ENCODE peak calls at places on chromosomes 3 and 15, in eight cellular contexts. One of them, this sample, is unnamed. For H3K4me1, the result is how much of the 10 kb centered on the place peaks cover.

GRCh38 chr15:80580107-80580506 is 115.0 kb upstream of the ABHD17C start:
- DNase-seq in neural progenitor cell: no peak
- DNase-seq in hepatocyte: no peak
- DNase-seq in esophagus squamous epithelium: no peak
- DNase-seq in PC-9: peak
- DNase-seq in IMR-90: peak
- DNase-seq in lung: no peak
- DNase-seq in H1: no peak
- DNase-seq in this sample: no peak

GRCh38 chr15:63504979-63505841 is 817 bp downstream of the USP3 start:
- DNase-seq in neural progenitor cell: peak
- DNase-seq in hepatocyte: peak
- DNase-seq in esophagus squamous epithelium: no peak
- DNase-seq in PC-9: peak
- DNase-seq in IMR-90: peak
- DNase-seq in lung: peak
- DNase-seq in H1: peak
- DNase-seq in this sample: peak

GRCh38 chr3:61574854-61575253 is 13.5 kb downstream of the PTPRG start:
- DNase-seq in neural progenitor cell: no peak
- DNase-seq in hepatocyte: no peak
- DNase-seq in esophagus squamous epithelium: no peak
- DNase-seq in PC-9: no peak
- DNase-seq in IMR-90: peak
- DNase-seq in lung: no peak
- DNase-seq in H1: peak
- DNase-seq in this sample: no peak

GRCh38 chr15:94602771-94603474 is 371.6 kb downstream of the MCTP2 start:
- DNase-seq in neural progenitor cell: no peak
- DNase-seq in hepatocyte: no peak
- DNase-seq in esophagus squamous epithelium: no peak
- DNase-seq in PC-9: no peak
- DNase-seq in IMR-90: no peak
- DNase-seq in lung: no peak
- DNase-seq in H1: no peak
- DNase-seq in this sample: no peak

GRCh38 chr3:102163039-102163817 is 271.6 kb upstream of the ZPLD1 start:
- DNase-seq in neural progenitor cell: no peak
- DNase-seq in hepatocyte: peak
- DNase-seq in esophagus squamous epithelium: no peak
- DNase-seq in PC-9: peak
- DNase-seq in IMR-90: peak
- DNase-seq in lung: no peak
- DNase-seq in H1: no peak
- DNase-seq in this sample: peak

GRCh38 chr3:14651440-14652251 is at the start of gene CCDC174:
- DNase-seq in neural progenitor cell: peak
- DNase-seq in hepatocyte: peak
- DNase-seq in esophagus squamous epithelium: peak
- DNase-seq in PC-9: peak
- DNase-seq in IMR-90: peak
- DNase-seq in lung: peak
- DNase-seq in H1: peak
- DNase-seq in this sample: peak

GRCh38 chr3:100269410-100270217 is 8.8 kb downstream of the TBC1D23 start:
- DNase-seq in neural progenitor cell: no peak
- DNase-seq in hepatocyte: no peak
- DNase-seq in esophagus squamous epithelium: no peak
- DNase-seq in PC-9: peak
- DNase-seq in IMR-90: peak
- DNase-seq in lung: no peak
- DNase-seq in H1: no peak
- DNase-seq in this sample: no peak

GRCh38 chr3:48187579-48188265 is 495 bp downstream of the CDC25A start:
- DNase-seq in neural progenitor cell: no peak
- DNase-seq in hepatocyte: peak
- DNase-seq in esophagus squamous epithelium: peak
- DNase-seq in PC-9: no peak
- DNase-seq in IMR-90: no peak
- DNase-seq in lung: no peak
- DNase-seq in H1: peak
- DNase-seq in this sample: peak

GRCh38 chr15:39454189-39454986 is 126.5 kb upstream of the THBS1 start:
- DNase-seq in neural progenitor cell: no peak
- DNase-seq in hepatocyte: no peak
- DNase-seq in esophagus squamous epithelium: no peak
- DNase-seq in PC-9: no peak
- DNase-seq in IMR-90: peak
- DNase-seq in lung: no peak
- DNase-seq in H1: no peak
- DNase-seq in this sample: no peak

GRCh38 chr3:62248831-62249776 is 124.2 kb downstream of the FEZF2 start:
- DNase-seq in neural progenitor cell: no peak
- DNase-seq in hepatocyte: no peak
- DNase-seq in esophagus squamous epithelium: no peak
- DNase-seq in PC-9: no peak
- DNase-seq in IMR-90: peak
- DNase-seq in lung: peak
- DNase-seq in H1: no peak
- DNase-seq in this sample: peak

GRCh38 chr3:5245927-5246326 is 58.4 kb downstream of the EDEM1 start:
- DNase-seq in neural progenitor cell: no peak
- DNase-seq in hepatocyte: no peak
- DNase-seq in esophagus squamous epithelium: no peak
- DNase-seq in PC-9: no peak
- DNase-seq in IMR-90: no peak
- DNase-seq in lung: no peak
- DNase-seq in H1: no peak
- DNase-seq in this sample: no peak

GRCh38 chr3:13645791-13646637 is 97.1 kb downstream of the FBLN2 start:
- DNase-seq in neural progenitor cell: no peak
- DNase-seq in hepatocyte: no peak
- DNase-seq in esophagus squamous epithelium: no peak
- DNase-seq in PC-9: no peak
- DNase-seq in IMR-90: no peak
- DNase-seq in lung: no peak
- DNase-seq in H1: no peak
- DNase-seq in this sample: no peak

GRCh38 chr3:32002536-32003368 is 21.2 kb downstream of the ZNF860 start:
- DNase-seq in neural progenitor cell: no peak
- DNase-seq in hepatocyte: no peak
- DNase-seq in esophagus squamous epithelium: no peak
- DNase-seq in PC-9: no peak
- DNase-seq in IMR-90: no peak
- DNase-seq in lung: no peak
- DNase-seq in H1: no peak
- DNase-seq in this sample: peak

GRCh38 chr3:184506579-184506978 is 55.0 kb upstream of the EPHB3 start:
- DNase-seq in neural progenitor cell: no peak
- DNase-seq in hepatocyte: no peak
- DNase-seq in esophagus squamous epithelium: no peak
- DNase-seq in PC-9: no peak
- DNase-seq in IMR-90: peak
- DNase-seq in lung: no peak
- DNase-seq in H1: no peak
- DNase-seq in this sample: no peak

GRCh38 chr3:127589600-127590281 is 792 bp downstream of the TPRA1 start:
- DNase-seq in neural progenitor cell: peak
- DNase-seq in hepatocyte: peak
- DNase-seq in esophagus squamous epithelium: no peak
- DNase-seq in PC-9: no peak
- DNase-seq in IMR-90: no peak
- DNase-seq in lung: no peak
- DNase-seq in H1: peak
- DNase-seq in this sample: no peak

GRCh38 chr3:107367353-107367752 is 9.9 kb upstream of the CCDC54 start:
- DNase-seq in neural progenitor cell: no peak
- DNase-seq in hepatocyte: no peak
- DNase-seq in esophagus squamous epithelium: no peak
- DNase-seq in PC-9: peak
- DNase-seq in IMR-90: peak
- DNase-seq in lung: no peak
- DNase-seq in H1: no peak
- DNase-seq in this sample: no peak

GRCh38 chr15:92636401-92636949 is 19.1 kb downstream of the FAM174B start:
- DNase-seq in neural progenitor cell: no peak
- DNase-seq in hepatocyte: no peak
- DNase-seq in esophagus squamous epithelium: no peak
- DNase-seq in PC-9: no peak
- DNase-seq in IMR-90: no peak
- DNase-seq in lung: no peak
- DNase-seq in H1: no peak
- DNase-seq in this sample: no peak

GRCh38 chr3:65245133-65246076 is 557.6 kb upstream of the ADAMTS9 start:
- DNase-seq in neural progenitor cell: no peak
- DNase-seq in hepatocyte: no peak
- DNase-seq in esophagus squamous epithelium: no peak
- DNase-seq in PC-9: no peak
- DNase-seq in IMR-90: peak
- DNase-seq in lung: no peak
- DNase-seq in H1: no peak
- DNase-seq in this sample: no peak
- TF ChIP-seq CTCF in neural progenitor cell: peak
- TF ChIP-seq CTCF in hepatocyte: peak
- TF ChIP-seq CTCF in esophagus squamous epithelium: peak
- TF ChIP-seq CTCF in PC-9: peak
- TF ChIP-seq CTCF in IMR-90: peak
- TF ChIP-seq CTCF in lung: no peak
- TF ChIP-seq CTCF in H1: no peak
- TF ChIP-seq CTCF in this sample: no peak

GRCh38 chr3:64900220-64900619 is 212.4 kb upstream of the ADAMTS9 start:
- DNase-seq in neural progenitor cell: no peak
- DNase-seq in hepatocyte: no peak
- DNase-seq in esophagus squamous epithelium: no peak
- DNase-seq in PC-9: no peak
- DNase-seq in IMR-90: no peak
- DNase-seq in lung: no peak
- DNase-seq in H1: no peak
- DNase-seq in this sample: no peak

GRCh38 chr3:64900916-64901903 is 213.4 kb upstream of the ADAMTS9 start:
- DNase-seq in neural progenitor cell: no peak
- DNase-seq in hepatocyte: no peak
- DNase-seq in esophagus squamous epithelium: no peak
- DNase-seq in PC-9: no peak
- DNase-seq in IMR-90: peak
- DNase-seq in lung: no peak
- DNase-seq in H1: no peak
- DNase-seq in this sample: no peak

GRCh38 chr3:64902117-64902516 is 214.3 kb upstream of the ADAMTS9 start:
- DNase-seq in neural progenitor cell: no peak
- DNase-seq in hepatocyte: no peak
- DNase-seq in esophagus squamous epithelium: no peak
- DNase-seq in PC-9: no peak
- DNase-seq in IMR-90: no peak
- DNase-seq in lung: no peak
- DNase-seq in H1: no peak
- DNase-seq in this sample: no peak

GRCh38 chr3:64896173-64896925 is 208.5 kb upstream of the ADAMTS9 start:
- DNase-seq in neural progenitor cell: no peak
- DNase-seq in hepatocyte: no peak
- DNase-seq in esophagus squamous epithelium: no peak
- DNase-seq in PC-9: no peak
- DNase-seq in IMR-90: no peak
- DNase-seq in lung: no peak
- DNase-seq in H1: no peak
- DNase-seq in this sample: no peak

DNA sequence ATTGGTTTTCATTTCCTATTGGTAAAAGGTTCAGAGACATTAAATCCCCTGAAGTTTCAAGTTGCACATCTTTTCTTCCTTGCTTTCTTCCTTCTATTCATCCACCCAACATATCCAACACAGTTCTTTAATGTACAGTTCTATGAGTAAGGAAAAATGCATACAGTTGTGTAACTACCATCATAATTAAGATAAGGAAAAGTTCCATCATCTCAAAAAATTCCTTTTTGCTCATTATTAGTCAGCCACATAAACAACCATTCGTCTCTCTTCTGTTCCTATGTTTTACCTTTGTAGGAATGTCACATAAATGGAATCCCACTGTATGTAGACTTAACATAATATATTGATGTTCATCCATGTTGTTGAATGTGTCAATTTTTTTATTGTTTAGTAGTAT is 211.1 kb upstream of the ADAMTS9 start:
- DNase-seq in neural progenitor cell: no peak
- DNase-seq in hepatocyte: no peak
- DNase-seq in esophagus squamous epithelium: no peak
- DNase-seq in PC-9: no peak
- DNase-seq in IMR-90: peak
- DNase-seq in lung: no peak
- DNase-seq in H1: no peak
- DNase-seq in this sample: no peak
- H3K4me1 ChIP-seq in neural progenitor cell: under half
- H3K4me1 ChIP-seq in hepatocyte: under half
- H3K4me1 ChIP-seq in esophagus squamous epithelium: under half
- H3K4me1 ChIP-seq in PC-9: under half
- H3K4me1 ChIP-seq in IMR-90: under half
- H3K4me1 ChIP-seq in lung: under half
- H3K4me1 ChIP-seq in H1: under half
- H3K4me1 ChIP-seq in this sample: under half

DNA sequence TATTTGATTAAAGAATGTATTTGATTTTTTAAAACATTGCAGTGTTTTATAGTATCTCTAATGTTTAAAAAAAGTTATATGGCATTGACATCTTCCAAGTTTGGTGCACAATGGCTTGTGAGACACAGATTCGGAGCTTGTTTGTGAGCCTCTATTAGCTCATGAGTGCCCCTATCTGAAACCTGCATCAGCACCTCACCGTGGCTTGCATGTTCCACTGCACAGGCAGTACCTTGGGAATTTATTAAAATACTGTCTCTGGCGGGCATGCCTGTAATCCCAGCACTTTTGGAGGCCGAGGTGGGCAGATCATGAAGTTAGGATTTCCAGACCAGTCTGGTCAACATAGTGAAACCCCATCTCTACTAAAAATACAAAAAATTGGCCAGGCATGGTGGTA is 6.8 kb upstream of the RTP2 start:
- DNase-seq in neural progenitor cell: peak
- DNase-seq in hepatocyte: no peak
- DNase-seq in esophagus squamous epithelium: no peak
- DNase-seq in PC-9: no peak
- DNase-seq in IMR-90: no peak
- DNase-seq in lung: no peak
- DNase-seq in H1: no peak
- DNase-seq in this sample: no peak
- TF ChIP-seq CTCF in neural progenitor cell: peak
- TF ChIP-seq CTCF in hepatocyte: no peak
- TF ChIP-seq CTCF in esophagus squamous epithelium: no peak
- TF ChIP-seq CTCF in PC-9: no peak
- TF ChIP-seq CTCF in IMR-90: peak
- TF ChIP-seq CTCF in lung: no peak
- TF ChIP-seq CTCF in H1: peak
- TF ChIP-seq CTCF in this sample: no peak

DNA sequence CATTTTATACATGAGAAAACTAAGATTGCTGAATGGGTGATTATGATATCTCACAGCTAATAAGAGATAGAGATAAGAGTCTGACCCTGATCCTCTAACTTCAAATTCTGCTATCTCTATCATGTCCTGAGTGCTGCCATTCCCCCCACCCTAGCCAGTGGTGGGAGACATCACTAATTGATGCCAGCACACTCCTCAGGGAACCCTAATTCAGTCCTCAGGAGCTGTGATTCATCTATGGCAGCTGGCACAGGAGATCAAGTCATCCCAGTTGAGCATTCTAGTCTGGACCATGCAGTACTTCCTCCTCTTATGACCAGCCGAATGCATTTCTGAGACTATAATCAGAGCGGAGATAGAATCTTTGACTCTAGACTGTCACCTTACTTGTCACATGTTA is 71.9 kb downstream of the SYNM start:
- DNase-seq in neural progenitor cell: no peak
- DNase-seq in hepatocyte: no peak
- DNase-seq in esophagus squamous epithelium: no peak
- DNase-seq in PC-9: no peak
- DNase-seq in IMR-90: no peak
- DNase-seq in lung: peak
- DNase-seq in H1: no peak
- DNase-seq in this sample: no peak
- H3K4me1 ChIP-seq in neural progenitor cell: under half
- H3K4me1 ChIP-seq in hepatocyte: under half
- H3K4me1 ChIP-seq in esophagus squamous epithelium: under half
- H3K4me1 ChIP-seq in PC-9: under half
- H3K4me1 ChIP-seq in IMR-90: under half
- H3K4me1 ChIP-seq in lung: under half
- H3K4me1 ChIP-seq in H1: under half
- H3K4me1 ChIP-seq in this sample: under half

This sample was measured in Caco-2.